ENCODE peak calls at places on chromosomes 12 and 14, in five cellular contexts. B, K, Q, T and C are unnamed samples.

GRCh38 chr12:57219993-57220728 is 3.6 kb downstream of the NXPH4 start:
- DNase-seq in B (no peak), K (no peak), Q (no peak), T (no peak), C (no peak)

GRCh38 chr12:31874961-31875608 is 84.1 kb upstream of the RESF1 start:
- DNase-seq in B (peak; percentile 84), K (peak; percentile 9), Q (peak; percentile 56), T (peak; percentile 78), C (peak; percentile 55)

GRCh38 chr14:61540931-61541330 is 154.4 kb upstream of the HIF1A start:
- DNase-seq in B (no peak), K (no peak), Q (no peak), T (no peak), C (no peak)

GRCh38 chr14:105303949-105304348 is 3.1 kb upstream of the BRF1 start:
- DNase-seq in B (no peak), K (no peak), Q (no peak), T (no peak), C (no peak)

GRCh38 chr14:44961730-44962572 is at the start of the genes KLHL28 and TOGARAM1:
- DNase-seq in B (peak; percentile 98), K (peak; percentile 99), Q (peak; percentile 99), T (peak; percentile 100), C (peak; percentile 98)

GRCh38 chr14:22039938-22040780 is 366.5 kb upstream of the OR4E1 start:
- DNase-seq in B (no peak), K (no peak), Q (peak; percentile 71), T (peak; percentile 2), C (no peak)

GRCh38 chr12:89390802-89391673 is 38.7 kb upstream of the DUSP6 start:
- DNase-seq in B (no peak), K (no peak), Q (no peak), T (peak; percentile 85), C (no peak)

GRCh38 chr12:95213928-95214327 is 3.3 kb downstream of the FGD6 start:
- DNase-seq in B (no peak), K (no peak), Q (no peak), T (no peak), C (no peak)

GRCh38 chr14:61562321-61563161 is 132.8 kb upstream of the HIF1A start:
- DNase-seq in B (no peak), K (no peak), Q (no peak), T (peak; percentile 100), C (no peak)

GRCh38 chr14:60266021-60266937 is 17.3 kb downstream of the PPM1A start:
- DNase-seq in B (no peak), K (no peak), Q (no peak), T (peak; percentile 51), C (no peak)

GRCh38 chr14:73231874-73232851 is 5.1 kb upstream of the PAPLN start:
- DNase-seq in B (no peak), K (no peak), Q (no peak), T (peak; percentile 47), C (no peak)

GRCh38 chr12:62581288-62582064 is 114.8 kb downstream of the MON2 start:
- DNase-seq in B (no peak), K (no peak), Q (no peak), T (peak; percentile 74), C (no peak)

GRCh38 chr12:123444396-123445026 is 8.0 kb upstream of the RILPL2 start:
- DNase-seq in B (no peak), K (no peak), Q (no peak), T (peak; percentile 38), C (no peak)

GRCh38 chr12:5022465-5023061 is 21.1 kb upstream of the KCNA5 start:
- DNase-seq in B (peak; percentile 20), K (no peak), Q (peak; percentile 51), T (peak; percentile 47), C (peak; percentile 44)

GRCh38 chr12:100706029-100706428 is 88.5 kb upstream of the ANO4 start:
- DNase-seq in B (no peak), K (no peak), Q (no peak), T (peak; percentile 98), C (no peak)

GRCh38 chr12:111455448-111456320 is 50.0 kb downstream of the SH2B3 start:
- DNase-seq in B (no peak), K (no peak), Q (peak; percentile 21), T (peak; percentile 75), C (no peak)

GRCh38 chr12:13666806-13667205 is 314.6 kb downstream of the GRIN2B start:
- DNase-seq in B (no peak), K (no peak), Q (no peak), T (peak; percentile 11), C (no peak)

GRCh38 chr14:65334765-65335411 is 77.6 kb upstream of the FUT8 start:
- DNase-seq in B (no peak), K (no peak), Q (no peak), T (no peak), C (peak; percentile 42)

GRCh38 chr12:103833891-103834290 is 7.1 kb downstream of the NT5DC3 start:
- DNase-seq in B (no peak), K (no peak), Q (no peak), T (no peak), C (no peak)

GRCh38 chr14:102645746-102646440 is 53.4 kb downstream of the RCOR1 start:
- DNase-seq in B (no peak), K (no peak), Q (no peak), T (no peak), C (no peak)

GRCh38 chr12:75990189-75990912 is 41.2 kb downstream of the PHLDA1 start:
- DNase-seq in B (no peak), K (no peak), Q (no peak), T (no peak), C (no peak)

GRCh38 chr14:92389598-92390126 is 66.7 kb downstream of the SLC24A4 start:
- DNase-seq in B (no peak), K (no peak), Q (no peak), T (no peak), C (no peak)